ENCODE peak calls at places on chromosomes 4 and X, in ten cellular contexts. O is lower lobe of right lung, G is transverse colon, A is aorta, C is Peyer's patch, B is H9, Y is PC-3, M is IMR-90, V is A549, D is ovary. P is an unnamed sample.
A peak's percentile ranks its signal among the peaks of the same experiment; 100 is the strongest.

GRCh38 chr4:30728291-30728690 is 8.1 kb downstream of the PCDH7 start:
- DNase-seq in B (no peak), D (no peak), V (no peak), A (no peak), Y (no peak), G (no peak), M (no peak), C (no peak), O (no peak), P (no peak)

GRCh38 chr4:16136771-16137170 is 52.9 kb upstream of the PROM1 start:
- DNase-seq in M (no peak), O (no peak), C (no peak), D (no peak), B (no peak), V (no peak), G (no peak), A (no peak), Y (no peak), P (no peak)

GRCh38 chr4:100076753-100077152 is 113.5 kb downstream of the DDIT4L start:
- DNase-seq in A (no peak), V (no peak), B (no peak), G (no peak), D (no peak), Y (peak; percentile 74), C (no peak), O (no peak), M (peak; percentile 14), P (no peak)

GRCh38 chrX:117768861-117769604 is 347.6 kb downstream of the KLHL13 start:
- DNase-seq in Y (no peak), A (peak; percentile 67), C (no peak), D (no peak), M (no peak), B (no peak), V (no peak), O (no peak), G (no peak), P (no peak)

GRCh38 chrX:96480081-96480480 is 204.6 kb upstream of the DIAPH2 start:
- DNase-seq in B (no peak), C (no peak), O (no peak), M (peak; percentile 79), Y (peak; percentile 84), V (no peak), A (no peak), D (no peak), G (no peak), P (no peak)

GRCh38 chr4:2936773-2937145 is 26.4 kb downstream of the NOP14 start:
- DNase-seq in Y (peak; percentile 80), D (peak; percentile 44), O (no peak), A (peak; percentile 59), G (no peak), V (no peak), M (peak; percentile 58), C (peak; percentile 48), B (no peak), P (no peak)

GRCh38 chr4:142549726-142550463 is 296.2 kb downstream of the INPP4B start:
- DNase-seq in M (peak; percentile 81), V (peak; percentile 13), C (no peak), B (no peak), G (no peak), A (no peak), O (no peak), D (no peak), Y (peak; percentile 96), P (no peak)

GRCh38 chrX:9340619-9341304 is 124.1 kb upstream of the TBL1X start:
- DNase-seq in D (peak; percentile 48), O (no peak), B (peak; percentile 29), C (no peak), G (peak; percentile 26), M (peak; percentile 43), A (no peak), Y (peak; percentile 25), V (no peak), P (peak; percentile 37)

GRCh38 chrX:154735695-154736393 is 15.0 kb downstream of the GAB3 start:
- DNase-seq in V (no peak), O (peak; percentile 58), A (peak; percentile 83), B (no peak), Y (peak; percentile 7), M (peak; percentile 93), C (no peak), G (peak; percentile 51), D (peak; percentile 47), P (no peak)

GRCh38 chr4:16893141-16893571 is 5.3 kb downstream of the LDB2 start:
- DNase-seq in C (no peak), G (no peak), A (no peak), Y (no peak), V (no peak), D (no peak), O (no peak), B (no peak), M (peak; percentile 34), P (no peak)

DNA sequence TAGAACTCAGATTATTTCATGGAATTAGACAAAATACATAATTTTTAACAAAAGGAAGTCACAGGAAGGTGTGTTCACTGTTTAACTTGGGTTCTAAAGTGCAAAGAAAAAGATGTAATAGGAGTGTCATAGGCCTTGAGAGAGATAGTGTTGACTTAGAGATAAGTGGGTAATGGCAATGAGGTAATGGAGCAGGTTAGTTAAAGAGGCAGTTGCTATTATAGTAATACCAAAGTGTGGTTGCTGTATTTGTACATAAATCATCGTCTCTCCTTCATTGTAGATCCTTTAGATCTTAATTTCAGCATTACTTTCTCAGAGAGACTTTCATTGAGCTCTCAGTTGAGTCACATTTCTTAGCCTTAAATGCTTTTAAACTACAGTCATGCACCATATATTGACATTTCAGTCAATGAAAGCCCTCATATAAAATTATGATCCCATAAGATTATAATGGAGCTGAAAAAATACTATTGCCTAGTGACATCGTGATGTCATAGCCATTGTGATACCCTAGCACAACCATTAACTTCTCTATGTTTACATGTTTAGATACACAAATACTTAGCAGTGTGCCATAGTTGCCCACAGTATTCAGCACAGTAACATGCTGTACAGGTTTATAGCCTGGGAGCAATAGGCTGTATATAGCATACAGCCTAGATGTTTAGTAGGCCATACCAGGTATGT is 245.4 kb downstream of the ADGRL3 start:
- DNase-seq in C (no peak), V (no peak), B (no peak), Y (no peak), M (no peak), O (no peak), G (no peak), D (no peak), A (no peak), P (no peak)
- H3K27ac ChIP-seq in C (no peak overlapping the region), V (no peak overlapping the region), B (no peak overlapping the region), Y (no peak overlapping the region), M (no peak overlapping the region), O (no peak overlapping the region), G (no peak overlapping the region), D (no peak overlapping the region), A (no peak overlapping the region), P (no peak overlapping the region)

GRCh38 chr4:169400832-169401231 is 130.1 kb upstream of the SH3RF1 start:
- DNase-seq in A (no peak), Y (no peak), V (no peak), M (no peak), C (no peak), D (no peak), G (no peak), O (no peak), B (no peak), P (no peak)

GRCh38 chr4:169398294-169398693 is 127.5 kb upstream of the SH3RF1 start:
- DNase-seq in V (no peak), G (no peak), Y (peak; percentile 9), C (no peak), D (no peak), M (peak; percentile 76), B (no peak), A (no peak), O (no peak), P (no peak)

GRCh38 chr4:169399976-169400767 is 129.4 kb upstream of the SH3RF1 start:
- DNase-seq in A (no peak), B (no peak), Y (no peak), V (no peak), G (no peak), C (no peak), M (no peak), O (no peak), D (no peak), P (no peak)

DNA sequence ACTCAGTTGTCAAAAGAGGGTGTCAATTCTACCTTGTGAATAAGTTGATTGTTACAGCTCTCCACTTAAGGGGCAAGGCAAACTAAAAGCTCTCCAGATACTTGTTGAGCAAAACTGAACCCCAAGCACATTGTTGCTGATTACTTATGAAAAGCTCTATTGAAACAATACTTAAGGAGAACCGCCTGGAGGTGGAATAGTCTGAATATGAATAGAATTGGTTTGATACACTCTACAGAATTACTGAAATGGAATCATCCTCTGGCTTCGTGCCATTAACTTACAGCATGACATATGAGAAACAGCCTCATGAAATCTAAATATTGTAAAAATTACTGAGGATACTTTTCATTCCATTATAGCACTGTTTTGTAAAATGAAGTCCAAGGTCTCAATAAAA is 127.0 kb upstream of the SH3RF1 start:
- DNase-seq in Y (no peak), V (no peak), C (no peak), A (no peak), M (peak; percentile 74), G (no peak), D (no peak), B (no peak), O (no peak), P (no peak)
- H3K27ac ChIP-seq in Y (no peak overlapping the region), V (no peak overlapping the region), C (no peak overlapping the region), A (no peak overlapping the region), M (no peak overlapping the region), G (no peak overlapping the region), D (no peak overlapping the region), B (no peak overlapping the region), O (no peak overlapping the region), P (no peak overlapping the region)

GRCh38 chr4:147122697-147123472 is 177.2 kb upstream of the TTC29 start:
- DNase-seq in M (peak; percentile 52), D (no peak), G (no peak), C (no peak), O (no peak), Y (no peak), A (no peak), V (no peak), B (no peak), P (no peak)

GRCh38 chr4:147117400-147117799 is 171.7 kb upstream of the TTC29 start:
- DNase-seq in M (no peak), D (no peak), C (no peak), B (no peak), G (no peak), V (no peak), Y (no peak), O (no peak), A (no peak), P (no peak)

DNA sequence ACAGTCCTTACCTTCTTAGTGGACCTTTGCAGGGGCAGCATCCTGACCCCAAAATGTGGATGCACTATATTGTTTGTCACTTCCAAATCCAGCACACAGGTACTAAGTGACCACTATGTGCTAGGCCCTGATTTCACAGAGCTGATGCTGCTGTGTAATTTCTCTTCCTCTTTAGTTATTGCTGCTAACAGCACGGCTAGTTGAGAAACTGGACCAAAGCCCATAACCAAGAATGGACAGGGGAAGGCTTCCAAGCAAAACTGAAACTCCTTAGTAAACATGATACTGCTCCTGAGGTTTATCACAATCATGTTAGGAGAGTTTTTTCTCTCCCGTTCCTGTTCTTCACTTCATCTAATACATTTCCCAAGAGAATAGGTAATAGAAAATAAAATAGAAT is 172.9 kb upstream of the TTC29 start:
- DNase-seq in V (no peak), G (no peak), M (peak; percentile 75), Y (no peak), A (no peak), B (no peak), O (no peak), D (no peak), C (no peak), P (no peak)
- H3K27ac ChIP-seq in V (no peak overlapping the region), G (no peak overlapping the region), M (no peak overlapping the region), Y (no peak overlapping the region), A (no peak overlapping the region), B (no peak overlapping the region), O (no peak overlapping the region), D (peak overlapping the region; percentile 34), C (no peak overlapping the region), P (no peak overlapping the region)

GRCh38 chr4:73704314-73705055 is 35.9 kb upstream of the CXCL8 start:
- DNase-seq in B (no peak), O (no peak), A (no peak), G (peak; percentile 27), C (no peak), Y (peak; percentile 100), D (peak; percentile 34), M (peak; percentile 100), V (peak; percentile 43), P (no peak)
- H3K27ac ChIP-seq in B (peak overlapping the region; percentile 99), O (peak overlapping the region; percentile 47), A (peak overlapping the region; percentile 59), G (peak overlapping the region; percentile 30), C (peak overlapping the region; percentile 26), Y (peak overlapping the region; percentile 96), D (peak overlapping the region; percentile 43), M (peak overlapping the region; percentile 36), V (peak overlapping the region; percentile 87), P (no peak overlapping the region)

P was measured in substantia nigra.